ENCODE peak calls at places on chromosome 20, in seven cellular contexts. One of them, this sample, is unnamed.

GRCh38 chr20:53934421-53935352 is 135.7 kb downstream of the BCAS1 start:
- DNase-seq in GM12878: no peak
- DNase-seq in A549: no peak
- DNase-seq in HCT116: no peak
- DNase-seq in K562: peak
- DNase-seq in HepG2: no peak
- DNase-seq in H1: no peak
- DNase-seq in this sample: peak

GRCh38 chr20:63134201-63134612 is 81.7 kb downstream of the YTHDF1 start:
- DNase-seq in GM12878: no peak
- DNase-seq in A549: no peak
- DNase-seq in HCT116: no peak
- DNase-seq in K562: peak
- DNase-seq in HepG2: no peak
- DNase-seq in H1: no peak
- DNase-seq in this sample: no peak

GRCh38 chr20:63149531-63150207 is 66.3 kb downstream of the YTHDF1 start:
- DNase-seq in GM12878: no peak
- DNase-seq in A549: no peak
- DNase-seq in HCT116: no peak
- DNase-seq in K562: no peak
- DNase-seq in HepG2: no peak
- DNase-seq in H1: no peak
- DNase-seq in this sample: no peak

GRCh38 chr20:8223096-8223870 is 91.2 kb downstream of the PLCB1 start:
- DNase-seq in GM12878: no peak
- DNase-seq in A549: no peak
- DNase-seq in HCT116: no peak
- DNase-seq in K562: no peak
- DNase-seq in HepG2: peak
- DNase-seq in H1: no peak
- DNase-seq in this sample: peak

GRCh38 chr20:19830351-19830750 is 72.3 kb downstream of the RIN2 start:
- DNase-seq in GM12878: no peak
- DNase-seq in A549: no peak
- DNase-seq in HCT116: no peak
- DNase-seq in K562: no peak
- DNase-seq in HepG2: no peak
- DNase-seq in H1: no peak
- DNase-seq in this sample: peak

GRCh38 chr20:61677928-61678327 is 387.8 kb downstream of the TAF4 start:
- DNase-seq in GM12878: no peak
- DNase-seq in A549: no peak
- DNase-seq in HCT116: no peak
- DNase-seq in K562: no peak
- DNase-seq in HepG2: no peak
- DNase-seq in H1: no peak
- DNase-seq in this sample: no peak

GRCh38 chr20:15902493-15902892 is 670.8 kb downstream of the KIF16B start:
- DNase-seq in GM12878: no peak
- DNase-seq in A549: no peak
- DNase-seq in HCT116: no peak
- DNase-seq in K562: peak
- DNase-seq in HepG2: no peak
- DNase-seq in H1: peak
- DNase-seq in this sample: no peak

GRCh38 chr20:53940356-53940694 is 130.1 kb downstream of the BCAS1 start:
- DNase-seq in GM12878: no peak
- DNase-seq in A549: no peak
- DNase-seq in HCT116: no peak
- DNase-seq in K562: no peak
- DNase-seq in HepG2: no peak
- DNase-seq in H1: no peak
- DNase-seq in this sample: no peak

GRCh38 chr20:56244259-56244658 is 4.3 kb upstream of the MC3R start:
- DNase-seq in GM12878: no peak
- DNase-seq in A549: no peak
- DNase-seq in HCT116: no peak
- DNase-seq in K562: no peak
- DNase-seq in HepG2: no peak
- DNase-seq in H1: no peak
- DNase-seq in this sample: no peak

GRCh38 chr20:18326990-18327389 is 38.7 kb downstream of the ZNF133 start:
- DNase-seq in GM12878: no peak
- DNase-seq in A549: no peak
- DNase-seq in HCT116: no peak
- DNase-seq in K562: no peak
- DNase-seq in HepG2: no peak
- DNase-seq in H1: no peak
- DNase-seq in this sample: no peak

GRCh38 chr20:60057123-60057865 is 99.1 kb downstream of the CDH26 start:
- DNase-seq in GM12878: peak
- DNase-seq in A549: peak
- DNase-seq in HCT116: peak
- DNase-seq in K562: peak
- DNase-seq in HepG2: peak
- DNase-seq in H1: peak
- DNase-seq in this sample: peak

GRCh38 chr20:1866834-1867233 is 28.4 kb upstream of the SIRPA start:
- DNase-seq in GM12878: no peak
- DNase-seq in A549: no peak
- DNase-seq in HCT116: no peak
- DNase-seq in K562: no peak
- DNase-seq in HepG2: peak
- DNase-seq in H1: no peak
- DNase-seq in this sample: no peak

GRCh38 chr20:25126630-25127029 is 44.7 kb upstream of the VSX1 start:
- DNase-seq in GM12878: no peak
- DNase-seq in A549: no peak
- DNase-seq in HCT116: no peak
- DNase-seq in K562: no peak
- DNase-seq in HepG2: no peak
- DNase-seq in H1: no peak
- DNase-seq in this sample: no peak

GRCh38 chr20:25127761-25128537 is 46.0 kb upstream of the VSX1 start:
- DNase-seq in GM12878: no peak
- DNase-seq in A549: no peak
- DNase-seq in HCT116: no peak
- DNase-seq in K562: no peak
- DNase-seq in HepG2: no peak
- DNase-seq in H1: no peak
- DNase-seq in this sample: no peak

GRCh38 chr20:25129428-25129827 is 47.5 kb upstream of the VSX1 start:
- DNase-seq in GM12878: no peak
- DNase-seq in A549: no peak
- DNase-seq in HCT116: no peak
- DNase-seq in K562: no peak
- DNase-seq in HepG2: no peak
- DNase-seq in H1: no peak
- DNase-seq in this sample: no peak

GRCh38 chr20:25128649-25129048 is 46.7 kb upstream of the VSX1 start:
- DNase-seq in GM12878: no peak
- DNase-seq in A549: no peak
- DNase-seq in HCT116: no peak
- DNase-seq in K562: no peak
- DNase-seq in HepG2: no peak
- DNase-seq in H1: no peak
- DNase-seq in this sample: no peak

GRCh38 chr20:25129908-25130307 is 48.0 kb upstream of the VSX1 start:
- DNase-seq in GM12878: no peak
- DNase-seq in A549: no peak
- DNase-seq in HCT116: no peak
- DNase-seq in K562: no peak
- DNase-seq in HepG2: no peak
- DNase-seq in H1: no peak
- DNase-seq in this sample: no peak
- TF ChIP-seq CEBPB in GM12878: no peak
- TF ChIP-seq CEBPB in A549: no peak
- TF ChIP-seq CEBPB in HCT116: no peak
- TF ChIP-seq CEBPB in K562: no peak
- TF ChIP-seq CEBPB in HepG2: no peak
- TF ChIP-seq CEBPB in H1: no peak
- TF ChIP-seq CEBPB in this sample: no peak

DNA sequence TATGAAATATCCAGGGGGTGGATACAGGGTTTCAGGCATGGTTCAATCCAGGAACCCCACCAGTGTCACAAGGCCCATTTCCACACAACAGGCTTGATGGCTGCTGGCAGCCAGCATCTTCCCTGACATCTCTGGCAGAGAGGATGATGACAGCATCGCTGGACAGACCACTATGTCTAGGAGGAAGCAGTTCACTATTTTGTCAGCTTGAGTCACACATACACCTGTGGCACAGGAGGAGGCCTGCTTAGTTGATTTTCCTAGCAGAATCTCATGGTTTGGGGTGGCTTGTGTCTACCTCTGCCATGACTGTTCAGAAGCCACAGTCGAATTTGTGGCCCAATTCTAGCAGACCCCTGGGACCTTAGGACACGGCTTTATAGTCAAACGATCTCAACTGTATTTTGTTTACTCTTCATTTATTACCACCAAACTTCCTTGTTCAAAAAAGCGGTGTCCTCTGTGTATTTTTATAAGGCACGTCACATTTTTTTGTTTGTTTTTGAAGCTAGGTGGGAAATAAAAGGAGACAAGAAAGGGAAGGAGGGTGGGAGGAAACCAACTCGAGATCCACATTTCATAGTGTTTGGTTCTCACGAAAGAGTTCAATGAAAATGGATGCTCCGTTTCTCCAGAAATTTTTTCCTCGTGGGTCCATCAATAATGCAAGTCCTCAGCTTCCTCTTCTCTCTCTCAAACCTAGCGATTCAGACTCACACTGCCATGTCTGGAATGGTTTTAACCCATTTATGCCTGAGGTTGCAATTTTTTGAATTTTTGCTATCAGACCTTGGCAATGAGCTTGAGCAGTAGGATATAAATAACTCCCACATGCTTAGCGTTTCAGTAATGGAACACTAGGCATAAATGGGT is 94.4 kb downstream of the TOX2 start:
- DNase-seq in GM12878: no peak
- DNase-seq in A549: no peak
- DNase-seq in HCT116: no peak
- DNase-seq in K562: no peak
- DNase-seq in HepG2: no peak
- DNase-seq in H1: no peak
- DNase-seq in this sample: no peak
- TF ChIP-seq CEBPB in GM12878: no peak
- TF ChIP-seq CEBPB in A549: no peak
- TF ChIP-seq CEBPB in HCT116: no peak
- TF ChIP-seq CEBPB in K562: no peak
- TF ChIP-seq CEBPB in HepG2: no peak
- TF ChIP-seq CEBPB in H1: no peak
- TF ChIP-seq CEBPB in this sample: no peak

GRCh38 chr20:58256307-58256706 is 27.9 kb upstream of the ANKRD60 start:
- DNase-seq in GM12878: no peak
- DNase-seq in A549: no peak
- DNase-seq in HCT116: no peak
- DNase-seq in K562: no peak
- DNase-seq in HepG2: no peak
- DNase-seq in H1: no peak
- DNase-seq in this sample: no peak

GRCh38 chr20:58261660-58262059 is 33.2 kb upstream of the ANKRD60 start:
- DNase-seq in GM12878: no peak
- DNase-seq in A549: no peak
- DNase-seq in HCT116: no peak
- DNase-seq in K562: no peak
- DNase-seq in HepG2: no peak
- DNase-seq in H1: no peak
- DNase-seq in this sample: no peak

GRCh38 chr20:58264271-58264670 is 35.8 kb upstream of the ANKRD60 start:
- DNase-seq in GM12878: no peak
- DNase-seq in A549: no peak
- DNase-seq in HCT116: no peak
- DNase-seq in K562: no peak
- DNase-seq in HepG2: no peak
- DNase-seq in H1: no peak
- DNase-seq in this sample: no peak

GRCh38 chr20:58256842-58257241 is 28.4 kb upstream of the ANKRD60 start:
- DNase-seq in GM12878: no peak
- DNase-seq in A549: no peak
- DNase-seq in HCT116: no peak
- DNase-seq in K562: no peak
- DNase-seq in HepG2: no peak
- DNase-seq in H1: no peak
- DNase-seq in this sample: no peak

GRCh38 chr20:58260006-58260405 is 31.6 kb upstream of the ANKRD60 start:
- DNase-seq in GM12878: no peak
- DNase-seq in A549: no peak
- DNase-seq in HCT116: no peak
- DNase-seq in K562: no peak
- DNase-seq in HepG2: no peak
- DNase-seq in H1: no peak
- DNase-seq in this sample: no peak
- TF ChIP-seq CEBPB in GM12878: no peak
- TF ChIP-seq CEBPB in A549: no peak
- TF ChIP-seq CEBPB in HCT116: no peak
- TF ChIP-seq CEBPB in K562: no peak
- TF ChIP-seq CEBPB in HepG2: no peak
- TF ChIP-seq CEBPB in H1: no peak
- TF ChIP-seq CEBPB in this sample: no peak

DNA sequence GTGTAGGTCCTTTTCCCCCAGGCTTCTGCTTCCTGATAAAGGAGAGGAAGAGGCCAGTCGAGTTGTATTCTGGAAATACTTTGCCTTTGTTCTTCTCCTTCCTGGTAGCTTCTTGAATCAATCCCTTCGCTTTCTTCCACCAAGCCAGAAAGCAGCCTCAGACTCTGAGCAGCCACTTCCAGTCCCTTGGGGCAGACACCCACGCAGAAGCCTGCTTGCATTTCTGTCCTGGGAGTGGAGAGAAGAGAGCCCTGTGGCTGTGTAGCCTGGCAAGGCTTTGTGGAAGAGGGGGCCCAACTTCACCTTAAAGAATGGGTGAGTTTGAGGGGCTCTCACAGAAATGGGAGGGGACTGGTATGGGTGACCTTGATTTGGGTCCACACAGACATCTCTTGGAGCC is 211.0 kb upstream of the SSTR4 start:
- DNase-seq in GM12878: no peak
- DNase-seq in A549: no peak
- DNase-seq in HCT116: no peak
- DNase-seq in K562: no peak
- DNase-seq in HepG2: no peak
- DNase-seq in H1: no peak
- DNase-seq in this sample: no peak
- TF ChIP-seq CEBPB in GM12878: no peak
- TF ChIP-seq CEBPB in A549: no peak
- TF ChIP-seq CEBPB in HCT116: no peak
- TF ChIP-seq CEBPB in K562: no peak
- TF ChIP-seq CEBPB in HepG2: no peak
- TF ChIP-seq CEBPB in H1: no peak
- TF ChIP-seq CEBPB in this sample: no peak